ENCODE peak calls at places on chromosomes 2 and 18, in eight cellular contexts. P is anterior cingulate cortex; K is activated T-helper 1 cell treated with anti-CD3 and anti-CD28 coated beads, Interleukin-2, amount 50 U/mL, for 16 hours; Q is stimulated activated CD4-positive, alpha-beta T cell treated with anti-CD3 and anti-CD28 coated beads, Interleukin-4, amount 100 ng/mL, for 48 hours; T is activated CD4-positive, alpha-beta T cell treated with anti-CD3 and anti-CD28 coated beads, Interleukin-2, amount 50 U/mL, for 1 hour; D is WTC11; G is T-helper 17 cell; A is Ammon's horn. J is an unnamed sample.

GRCh38 chr2:27431395-27431794 is 3.0 kb downstream of the NRBP1 start:
- DNase-seq in P (peak), K (no peak), Q (peak), T (peak), D (no peak), G (no peak), A (no peak), J (peak)

GRCh38 chr2:85920810-85921545 is 32.2 kb upstream of the ST3GAL5 start:
- DNase-seq in P (peak), K (no peak), Q (no peak), T (no peak), D (no peak), G (no peak), A (peak), J (no peak)

GRCh38 chr18:78087338-78087737 is 837.7 kb downstream of the GALR1 start:
- DNase-seq in P (no peak), K (no peak), Q (no peak), T (no peak), D (no peak), G (no peak), A (no peak), J (no peak)

GRCh38 chr18:57854726-57855125 is 51.6 kb upstream of the ATP8B1 start:
- DNase-seq in P (no peak), K (no peak), Q (no peak), T (no peak), D (no peak), G (no peak), A (no peak), J (no peak)

GRCh38 chr2:191302459-191303155 is 57.4 kb downstream of the MYO1B start:
- DNase-seq in P (no peak), K (no peak), Q (no peak), T (no peak), D (no peak), G (no peak), A (no peak), J (no peak)

GRCh38 chr18:41320090-41320489 is 634.9 kb upstream of the PIK3C3 start:
- DNase-seq in P (no peak), K (no peak), Q (no peak), T (no peak), D (no peak), G (no peak), A (no peak), J (no peak)

GRCh38 chr2:240433973-240434727 is 1.3 kb upstream of the GPC1 start:
- DNase-seq in P (no peak), K (no peak), Q (peak), T (no peak), D (no peak), G (no peak), A (peak), J (no peak)

GRCh38 chr18:35611518-35611917 is 30.0 kb downstream of the GALNT1 start:
- DNase-seq in P (no peak), K (no peak), Q (no peak), T (no peak), D (no peak), G (no peak), A (no peak), J (no peak)

GRCh38 chr2:239247401-239248245 is 153.2 kb downstream of the HDAC4 start:
- DNase-seq in P (no peak), K (no peak), Q (no peak), T (peak), D (no peak), G (no peak), A (no peak), J (no peak)

GRCh38 chr2:150517951-150518680 is 30.6 kb upstream of the RND3 start:
- DNase-seq in P (no peak), K (no peak), Q (no peak), T (no peak), D (no peak), G (no peak), A (peak), J (no peak)

GRCh38 chr2:172672999-172673726 is 62.5 kb upstream of the RAPGEF4 start:
- DNase-seq in P (no peak), K (no peak), Q (no peak), T (no peak), D (no peak), G (no peak), A (no peak), J (no peak)

GRCh38 chr2:202847693-202848524 is 23.7 kb downstream of the ICA1L start:
- DNase-seq in P (no peak), K (no peak), Q (no peak), T (no peak), D (no peak), G (no peak), A (no peak), J (no peak)

GRCh38 chr18:5106730-5107129 is 90.3 kb downstream of the AKAIN1 start:
- DNase-seq in P (no peak), K (no peak), Q (no peak), T (no peak), D (no peak), G (no peak), A (no peak), J (no peak)

GRCh38 chr2:222892321-222892720 is 31.5 kb downstream of the ACSL3 start:
- DNase-seq in P (no peak), K (no peak), Q (no peak), T (no peak), D (no peak), G (no peak), A (no peak), J (no peak)

GRCh38 chr2:240469239-240469636 is 33.8 kb downstream of the GPC1 start:
- DNase-seq in P (no peak), K (no peak), Q (no peak), T (no peak), D (peak), G (no peak), A (peak), J (no peak)

GRCh38 chr2:207121784-207122183 is 44.0 kb downstream of the KLF7 start:
- DNase-seq in P (no peak), K (no peak), Q (no peak), T (no peak), D (no peak), G (no peak), A (no peak), J (no peak)

GRCh38 chr18:11963991-11964484 is 17.3 kb upstream of the IMPA2 start:
- DNase-seq in P (no peak), K (no peak), Q (no peak), T (no peak), D (no peak), G (no peak), A (no peak), J (no peak)

GRCh38 chr2:77479895-77480294 is 42.3 kb downstream of the LRRTM4 start:
- DNase-seq in P (no peak), K (no peak), Q (no peak), T (no peak), D (no peak), G (no peak), A (no peak), J (no peak)

GRCh38 chr2:164066095-164066494 is 330.3 kb upstream of the FIGN start:
- DNase-seq in P (no peak), K (no peak), Q (no peak), T (no peak), D (no peak), G (no peak), A (no peak), J (no peak)

GRCh38 chr2:99827296-99827999 is 314.9 kb downstream of the AFF3 start:
- DNase-seq in P (no peak), K (no peak), Q (no peak), T (no peak), D (no peak), G (no peak), A (peak), J (no peak)